ENCODE peak calls at places on chromosomes 6 and 20, in six cellular contexts. D is fibroblast of lung, O is heart left ventricle, K is GM23248, U is upper lobe of left lung, J is GM12865. Z is an unnamed sample.

GRCh38 chr20:25374842-25375241 is 15.8 kb downstream of the ABHD12 start:
- DNase-seq in U (no peak), K (no peak), J (no peak), O (no peak), D (no peak), Z (no peak)

GRCh38 chr6:71012871-71013456 is 56.1 kb upstream of the B3GAT2 start:
- DNase-seq in O (peak), D (peak), J (peak), K (peak), U (no peak), Z (peak)

GRCh38 chr6:72955666-72956065 is 269.6 kb downstream of the KHDC1L start:
- DNase-seq in D (no peak), O (no peak), K (no peak), U (no peak), J (peak), Z (no peak)

GRCh38 chr6:105253787-105254186 is 74.0 kb upstream of the POPDC3 start:
- DNase-seq in D (no peak), O (no peak), K (no peak), U (no peak), J (no peak), Z (no peak)

GRCh38 chr20:51529758-51530157 is 12.8 kb downstream of the NFATC2 start:
- DNase-seq in K (no peak), D (peak), J (peak), O (no peak), U (no peak), Z (no peak)

GRCh38 chr6:101417899-101418298 is 24.4 kb downstream of the GRIK2 start:
- DNase-seq in K (no peak), J (no peak), U (no peak), O (no peak), D (no peak), Z (no peak)

GRCh38 chr6:33424855-33425667 is 5.2 kb downstream of the SYNGAP1 start:
- DNase-seq in K (no peak), O (no peak), U (no peak), D (no peak), J (no peak), Z (no peak)

GRCh38 chr6:46637145-46637544 is 15.5 kb downstream of the CYP39A1 start:
- DNase-seq in O (no peak), K (peak), D (peak), U (no peak), J (no peak), Z (no peak)

GRCh38 chr20:58583586-58583985 is 67.5 kb upstream of the STX16 start:
- DNase-seq in U (no peak), D (no peak), O (no peak), J (no peak), K (no peak), Z (no peak)

GRCh38 chr20:36150847-36151539 is 3.5 kb upstream of the EPB41L1 start:
- DNase-seq in K (no peak), U (no peak), O (no peak), J (no peak), D (no peak), Z (no peak)

GRCh38 chr20:46820682-46821081 is 74.0 kb upstream of the EYA2 start:
- DNase-seq in U (no peak), D (no peak), J (no peak), K (no peak), O (no peak), Z (no peak)
- H3K4me3 ChIP-seq in U (no peak), D (no peak), J (no peak), K (no peak), O (no peak), Z (no peak)

GRCh38 chr20:7936735-7937078 is 3.6 kb downstream of the HAO1 start:
- DNase-seq in J (no peak), O (no peak), U (no peak), K (no peak), D (no peak), Z (no peak)
- H3K4me3 ChIP-seq in J (no peak), O (no peak), U (no peak), K (peak), D (no peak), Z (no peak)

GRCh38 chr6:148274809-148275208 is 67.8 kb upstream of the SASH1 start:
- DNase-seq in O (no peak), U (no peak), J (no peak), D (no peak), K (no peak), Z (no peak)

GRCh38 chr6:148273962-148274752 is 68.5 kb upstream of the SASH1 start:
- DNase-seq in J (no peak), O (no peak), D (no peak), U (no peak), K (peak), Z (no peak)

GRCh38 chr6:148269386-148269785 is 73.3 kb upstream of the SASH1 start:
- DNase-seq in J (no peak), O (no peak), D (no peak), U (no peak), K (no peak), Z (no peak)

GRCh38 chr6:148272084-148272483 is 70.6 kb upstream of the SASH1 start:
- DNase-seq in J (no peak), K (peak), U (no peak), O (peak), D (peak), Z (no peak)

GRCh38 chr6:148272597-148272996 is 70.0 kb upstream of the SASH1 start:
- DNase-seq in U (no peak), K (peak), D (no peak), O (no peak), J (no peak), Z (no peak)
- H3K4me3 ChIP-seq in U (no peak), K (peak), D (peak), O (peak), J (no peak), Z (no peak)

GRCh38 chr6:16585805-16586204 is 175.5 kb downstream of the ATXN1 start:
- DNase-seq in K (no peak), U (peak), D (peak), O (peak), J (peak), Z (no peak)
- H3K4me3 ChIP-seq in K (no peak), U (no peak), D (no peak), O (no peak), J (peak), Z (no peak)

GRCh38 chr6:82363368-82364086 is at the start of gene TPBG:
- DNase-seq in O (peak), D (peak), U (peak), J (peak), K (peak), Z (peak)

GRCh38 chr6:82361631-82362030 is 2.0 kb upstream of the TPBG start:
- DNase-seq in O (no peak), D (no peak), K (peak), J (no peak), U (no peak), Z (no peak)

GRCh38 chr6:82362868-82363267 is 749 bp upstream of the TPBG start:
- DNase-seq in U (no peak), J (no peak), O (peak), D (peak), K (peak), Z (no peak)

GRCh38 chr6:82364087-82365010 is 732 bp downstream of the TPBG start:
- DNase-seq in J (peak), K (peak), U (peak), D (peak), O (peak), Z (peak)

GRCh38 chr6:82362144-82362543 is 1.5 kb upstream of the TPBG start:
- DNase-seq in U (no peak), D (no peak), K (peak), J (no peak), O (no peak), Z (no peak)
- H3K4me3 ChIP-seq in U (no peak), D (peak), K (peak), J (no peak), O (no peak), Z (no peak)